ENCODE peak calls at places on chromosomes 3 and 15, in five cellular contexts. One of them, this sample, is unnamed.

GRCh38 chr3:142724682-142725351 is 983 bp downstream of the TRPC1 start:
- DNase-seq in heart left ventricle: peak
- DNase-seq in lower lobe of right lung: peak
- DNase-seq in tibial artery: peak
- DNase-seq in pancreas: peak
- DNase-seq in this sample: peak

GRCh38 chr3:143951351-143951971 is 20.2 kb upstream of the DIPK2A start:
- DNase-seq in heart left ventricle: no peak
- DNase-seq in lower lobe of right lung: no peak
- DNase-seq in tibial artery: no peak
- DNase-seq in pancreas: no peak
- DNase-seq in this sample: no peak

GRCh38 chr3:26091096-26091495 is 301.2 kb downstream of the OXSM start:
- DNase-seq in heart left ventricle: no peak
- DNase-seq in lower lobe of right lung: no peak
- DNase-seq in tibial artery: no peak
- DNase-seq in pancreas: no peak
- DNase-seq in this sample: no peak

GRCh38 chr3:83523470-83524073 is 1435.2 kb upstream of the CADM2 start:
- DNase-seq in heart left ventricle: no peak
- DNase-seq in lower lobe of right lung: no peak
- DNase-seq in tibial artery: no peak
- DNase-seq in pancreas: no peak
- DNase-seq in this sample: no peak

GRCh38 chr3:189602471-189602870 is 28.7 kb upstream of the TP63 start:
- DNase-seq in heart left ventricle: no peak
- DNase-seq in lower lobe of right lung: no peak
- DNase-seq in tibial artery: no peak
- DNase-seq in pancreas: no peak
- DNase-seq in this sample: no peak

GRCh38 chr3:145678401-145678800 is 482.6 kb downstream of the PLOD2 start:
- DNase-seq in heart left ventricle: no peak
- DNase-seq in lower lobe of right lung: no peak
- DNase-seq in tibial artery: no peak
- DNase-seq in pancreas: no peak
- DNase-seq in this sample: no peak

GRCh38 chr3:144843099-144843498 is 871.5 kb downstream of the DIPK2A start:
- DNase-seq in heart left ventricle: no peak
- DNase-seq in lower lobe of right lung: no peak
- DNase-seq in tibial artery: no peak
- DNase-seq in pancreas: no peak
- DNase-seq in this sample: no peak

GRCh38 chr3:68059628-68060027 is 405.2 kb upstream of the SUCLG2 start:
- DNase-seq in heart left ventricle: no peak
- DNase-seq in lower lobe of right lung: no peak
- DNase-seq in tibial artery: no peak
- DNase-seq in pancreas: no peak
- DNase-seq in this sample: no peak

GRCh38 chr3:32045091-32045964 is 61.1 kb upstream of the GPD1L start:
- DNase-seq in heart left ventricle: no peak
- DNase-seq in lower lobe of right lung: no peak
- DNase-seq in tibial artery: no peak
- DNase-seq in pancreas: peak
- DNase-seq in this sample: no peak

GRCh38 chr15:33941279-33942063 is 26.8 kb upstream of the CHRM5 start:
- DNase-seq in heart left ventricle: no peak
- DNase-seq in lower lobe of right lung: no peak
- DNase-seq in tibial artery: no peak
- DNase-seq in pancreas: no peak
- DNase-seq in this sample: no peak

GRCh38 chr15:93232840-93233239 is 143.8 kb upstream of the RGMA start:
- DNase-seq in heart left ventricle: no peak
- DNase-seq in lower lobe of right lung: no peak
- DNase-seq in tibial artery: no peak
- DNase-seq in pancreas: no peak
- DNase-seq in this sample: no peak

GRCh38 chr3:50295553-50296166 is 3.4 kb upstream of the IFRD2 start:
- DNase-seq in heart left ventricle: no peak
- DNase-seq in lower lobe of right lung: no peak
- DNase-seq in tibial artery: no peak
- DNase-seq in pancreas: no peak
- DNase-seq in this sample: no peak

GRCh38 chr3:48536787-48537186 is 19.8 kb downstream of the PFKFB4 start:
- DNase-seq in heart left ventricle: no peak
- DNase-seq in lower lobe of right lung: no peak
- DNase-seq in tibial artery: no peak
- DNase-seq in pancreas: no peak
- DNase-seq in this sample: no peak

GRCh38 chr3:62365311-62366092 is 7.8 kb downstream of the FEZF2 start:
- DNase-seq in heart left ventricle: no peak
- DNase-seq in lower lobe of right lung: no peak
- DNase-seq in tibial artery: no peak
- DNase-seq in pancreas: no peak
- DNase-seq in this sample: no peak

GRCh38 chr15:25743160-25743908 is 119.8 kb downstream of the ATP10A start:
- DNase-seq in heart left ventricle: no peak
- DNase-seq in lower lobe of right lung: no peak
- DNase-seq in tibial artery: no peak
- DNase-seq in pancreas: no peak
- DNase-seq in this sample: no peak

GRCh38 chr3:151259664-151260063 is 18.7 kb downstream of the P2RY14 start:
- DNase-seq in heart left ventricle: no peak
- DNase-seq in lower lobe of right lung: no peak
- DNase-seq in tibial artery: no peak
- DNase-seq in pancreas: no peak
- DNase-seq in this sample: no peak

GRCh38 chr15:43517354-43518072 is at the start of gene MAP1A:
- DNase-seq in heart left ventricle: peak
- DNase-seq in lower lobe of right lung: no peak
- DNase-seq in tibial artery: peak
- DNase-seq in pancreas: no peak
- DNase-seq in this sample: peak

GRCh38 chr3:49602049-49602554 is 47.8 kb downstream of the BSN start:
- DNase-seq in heart left ventricle: no peak
- DNase-seq in lower lobe of right lung: no peak
- DNase-seq in tibial artery: no peak
- DNase-seq in pancreas: no peak
- DNase-seq in this sample: no peak

GRCh38 chr15:62119224-62119925 is 45.7 kb downstream of the C2CD4B start:
- DNase-seq in heart left ventricle: no peak
- DNase-seq in lower lobe of right lung: no peak
- DNase-seq in tibial artery: no peak
- DNase-seq in pancreas: no peak
- DNase-seq in this sample: no peak

GRCh38 chr3:153137626-153138025 is 24.4 kb upstream of the RAP2B start:
- DNase-seq in heart left ventricle: no peak
- DNase-seq in lower lobe of right lung: no peak
- DNase-seq in tibial artery: no peak
- DNase-seq in pancreas: no peak
- DNase-seq in this sample: no peak

GRCh38 chr3:190258634-190259033 is 63.6 kb downstream of the CLDN1 start:
- DNase-seq in heart left ventricle: no peak
- DNase-seq in lower lobe of right lung: no peak
- DNase-seq in tibial artery: no peak
- DNase-seq in pancreas: no peak
- DNase-seq in this sample: no peak

GRCh38 chr3:162777118-162777517 is 1280.5 kb downstream of the OTOL1 start:
- DNase-seq in heart left ventricle: no peak
- DNase-seq in lower lobe of right lung: no peak
- DNase-seq in tibial artery: no peak
- DNase-seq in pancreas: no peak
- DNase-seq in this sample: no peak

GRCh38 chr3:149086232-149086988 is at the start of gene HLTF:
- DNase-seq in heart left ventricle: peak
- DNase-seq in lower lobe of right lung: peak
- DNase-seq in tibial artery: peak
- DNase-seq in pancreas: peak
- DNase-seq in this sample: peak

GRCh38 chr3:149089395-149089794 is 3.1 kb upstream of the HLTF start:
- DNase-seq in heart left ventricle: no peak
- DNase-seq in lower lobe of right lung: no peak
- DNase-seq in tibial artery: no peak
- DNase-seq in pancreas: no peak
- DNase-seq in this sample: no peak

GRCh38 chr3:149081772-149082171 is 4.6 kb downstream of the HLTF start:
- DNase-seq in heart left ventricle: no peak
- DNase-seq in lower lobe of right lung: no peak
- DNase-seq in tibial artery: no peak
- DNase-seq in pancreas: no peak
- DNase-seq in this sample: no peak

GRCh38 chr3:149087208-149087607 is 875 bp upstream of the HLTF start:
- DNase-seq in heart left ventricle: no peak
- DNase-seq in lower lobe of right lung: peak
- DNase-seq in tibial artery: no peak
- DNase-seq in pancreas: no peak
- DNase-seq in this sample: no peak

GRCh38 chr3:149085828-149086231 is 503 bp downstream of the HLTF start:
- DNase-seq in heart left ventricle: no peak
- DNase-seq in lower lobe of right lung: no peak
- DNase-seq in tibial artery: no peak
- DNase-seq in pancreas: no peak
- DNase-seq in this sample: no peak
- H3K27ac ChIP-seq in heart left ventricle: peak
- H3K27ac ChIP-seq in lower lobe of right lung: peak
- H3K27ac ChIP-seq in tibial artery: peak
- H3K27ac ChIP-seq in pancreas: peak
- H3K27ac ChIP-seq in this sample: peak

DNA sequence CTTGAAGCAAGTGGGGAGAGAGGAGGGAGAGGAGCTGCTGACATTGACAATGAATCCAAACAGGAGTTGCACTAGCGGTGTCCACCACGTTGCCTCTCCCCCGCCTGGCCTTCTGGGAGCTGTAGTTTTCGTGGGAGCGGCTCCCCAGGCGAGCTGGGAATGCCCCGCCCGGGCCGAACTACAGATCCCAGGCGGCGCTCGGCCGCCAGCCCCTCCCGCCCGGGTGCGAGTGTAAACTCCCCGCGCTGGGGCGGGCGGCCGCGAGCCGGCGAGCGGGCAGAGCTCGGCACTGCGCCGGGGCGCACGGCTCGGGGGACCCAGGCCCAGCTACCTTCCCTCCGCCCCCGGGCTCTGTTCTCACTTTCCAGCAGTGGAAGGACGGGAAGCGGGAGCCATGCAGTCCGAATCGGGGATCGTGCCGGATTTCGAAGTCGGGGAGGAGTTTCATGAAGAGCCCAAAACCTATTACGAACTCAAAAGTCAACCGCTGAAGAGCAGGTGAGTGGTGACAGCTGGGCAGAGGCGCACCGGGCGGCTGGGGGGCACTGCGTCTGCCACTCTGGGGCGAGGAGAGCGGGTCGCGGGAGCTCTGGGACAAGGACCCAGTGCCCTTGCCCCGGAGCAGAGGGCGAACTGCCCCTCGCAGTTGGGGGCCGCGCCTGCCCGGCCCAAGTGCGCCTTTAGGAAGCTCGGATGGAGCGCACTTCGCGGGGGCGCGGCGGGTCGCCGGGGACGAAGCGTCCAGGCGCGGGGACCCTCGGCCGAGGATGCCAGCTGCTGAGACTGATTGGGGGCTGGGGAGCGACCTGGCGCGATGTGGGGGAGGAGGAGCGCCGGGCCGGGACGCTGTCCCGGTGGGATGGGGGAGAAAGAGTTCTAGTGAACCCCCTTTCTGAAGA is at the start of gene MITF:
- DNase-seq in heart left ventricle: peak
- DNase-seq in lower lobe of right lung: peak
- DNase-seq in tibial artery: peak
- DNase-seq in pancreas: peak
- DNase-seq in this sample: peak
- H3K27ac ChIP-seq in heart left ventricle: peak
- H3K27ac ChIP-seq in lower lobe of right lung: peak
- H3K27ac ChIP-seq in tibial artery: peak
- H3K27ac ChIP-seq in pancreas: peak
- H3K27ac ChIP-seq in this sample: peak

DNA sequence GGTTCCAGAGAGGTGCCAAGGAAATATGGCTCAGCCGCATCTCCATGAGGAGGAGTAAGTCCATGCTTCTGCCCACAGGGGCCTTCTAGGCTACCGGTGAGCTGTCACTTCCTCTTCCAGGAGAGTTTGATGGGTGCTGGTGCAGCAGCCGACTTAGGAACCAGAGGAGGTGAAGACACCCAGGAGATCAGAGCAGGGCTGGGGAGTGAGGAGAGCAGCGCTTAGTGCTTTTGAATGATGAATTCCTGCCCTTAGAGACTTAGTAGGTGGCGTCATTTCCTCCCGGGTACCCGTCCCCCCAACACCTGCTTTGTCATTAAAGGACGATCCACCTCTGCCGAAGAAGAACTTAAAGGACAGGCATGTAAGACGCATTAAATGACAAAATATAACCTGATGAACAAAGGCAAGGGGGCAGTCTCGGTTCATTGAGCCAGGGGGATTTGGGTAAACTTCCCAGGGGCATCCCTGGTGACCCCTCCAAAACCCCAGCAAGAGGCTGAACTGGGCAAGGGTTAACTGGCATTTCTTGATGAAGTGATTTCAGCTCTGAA is 67.6 kb downstream of the HES1 start:
- DNase-seq in heart left ventricle: no peak
- DNase-seq in lower lobe of right lung: no peak
- DNase-seq in tibial artery: no peak
- DNase-seq in pancreas: no peak
- DNase-seq in this sample: no peak
- H3K27ac ChIP-seq in heart left ventricle: no peak
- H3K27ac ChIP-seq in lower lobe of right lung: no peak
- H3K27ac ChIP-seq in tibial artery: no peak
- H3K27ac ChIP-seq in pancreas: no peak
- H3K27ac ChIP-seq in this sample: no peak

GRCh38 chr15:68682906-68683490 is 104.2 kb downstream of the CORO2B start:
- DNase-seq in heart left ventricle: no peak
- DNase-seq in lower lobe of right lung: no peak
- DNase-seq in tibial artery: peak
- DNase-seq in pancreas: no peak
- DNase-seq in this sample: no peak

GRCh38 chr15:68684476-68684875 is 105.7 kb downstream of the CORO2B start:
- DNase-seq in heart left ventricle: no peak
- DNase-seq in lower lobe of right lung: no peak
- DNase-seq in tibial artery: peak
- DNase-seq in pancreas: no peak
- DNase-seq in this sample: no peak

GRCh38 chr15:68683551-68683950 is 104.8 kb downstream of the CORO2B start:
- DNase-seq in heart left ventricle: no peak
- DNase-seq in lower lobe of right lung: no peak
- DNase-seq in tibial artery: peak
- DNase-seq in pancreas: no peak
- DNase-seq in this sample: no peak

GRCh38 chr15:68681836-68682235 is 103.0 kb downstream of the CORO2B start:
- DNase-seq in heart left ventricle: no peak
- DNase-seq in lower lobe of right lung: no peak
- DNase-seq in tibial artery: peak
- DNase-seq in pancreas: no peak
- DNase-seq in this sample: no peak

DNA sequence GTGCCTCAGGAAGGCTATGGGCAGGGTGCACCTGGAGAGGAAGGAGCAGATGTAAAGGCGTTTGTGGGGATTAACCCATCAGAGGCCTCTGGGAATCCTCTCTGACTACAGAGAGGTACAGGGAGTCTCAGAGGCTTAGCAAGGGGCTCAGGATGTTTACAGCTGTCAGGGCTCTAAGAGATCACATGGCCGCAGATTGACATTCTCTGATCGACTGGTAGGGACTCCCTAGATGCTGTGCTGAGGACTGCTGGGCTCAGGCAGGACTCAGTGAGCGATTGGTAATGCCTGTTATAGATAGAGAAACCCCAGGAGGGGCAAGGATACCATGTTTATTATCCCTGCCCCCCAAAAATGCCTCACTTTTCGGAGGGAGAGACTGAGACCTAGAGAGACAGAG is 103.5 kb downstream of the CORO2B start:
- DNase-seq in heart left ventricle: no peak
- DNase-seq in lower lobe of right lung: no peak
- DNase-seq in tibial artery: peak
- DNase-seq in pancreas: no peak
- DNase-seq in this sample: no peak
- H3K27ac ChIP-seq in heart left ventricle: no peak
- H3K27ac ChIP-seq in lower lobe of right lung: no peak
- H3K27ac ChIP-seq in tibial artery: no peak
- H3K27ac ChIP-seq in pancreas: no peak
- H3K27ac ChIP-seq in this sample: peak